ENCODE peak calls at places on chromosome 21, in five cellular contexts. I is H1, G is HCT116, U is K562, F is SK-N-SH. R is an unnamed sample.

GRCh38 chr21:40967771-40968170 is 120.8 kb upstream of the DSCAM start:
- DNase-seq in I (no peak), G (no peak), U (no peak), F (no peak), R (no peak)

GRCh38 chr21:45348591-45349327 is 56.2 kb upstream of the COL18A1 start:
- DNase-seq in I (no peak), G (no peak), U (no peak), F (no peak), R (no peak)

GRCh38 chr21:45994086-45994661 is 12.6 kb downstream of the COL6A1 start:
- DNase-seq in I (no peak), G (no peak), U (no peak), F (no peak), R (no peak)

GRCh38 chr21:46316708-46317324 is 6.9 kb downstream of the C21orf58 start:
- DNase-seq in I (no peak), G (no peak), U (no peak), F (no peak), R (no peak)

GRCh38 chr21:36966066-36966845 is at the start of gene HLCS:
- DNase-seq in I (peak), G (no peak), U (peak), F (peak), R (no peak)

GRCh38 chr21:18424250-18424649 is 20.7 kb upstream of the TMPRSS15 start:
- DNase-seq in I (no peak), G (no peak), U (no peak), F (no peak), R (no peak)

GRCh38 chr21:41142051-41142795 is 25.7 kb upstream of the BACE2 start:
- DNase-seq in I (no peak), G (no peak), U (no peak), F (no peak), R (no peak)

GRCh38 chr21:16455978-16456377 is 726.2 kb downstream of the USP25 start:
- DNase-seq in I (no peak), G (no peak), U (no peak), F (no peak), R (no peak)

GRCh38 chr21:46150073-46150472 is 5.3 kb downstream of the FTCD start:
- DNase-seq in I (no peak), G (no peak), U (no peak), F (no peak), R (no peak)

GRCh38 chr21:46437096-46437498 is 21.6 kb upstream of the DIP2A start:
- DNase-seq in I (no peak), G (no peak), U (no peak), F (no peak), R (no peak)

GRCh38 chr21:29182674-29183073 is 52.2 kb downstream of the MAP3K7CL start:
- DNase-seq in I (no peak), G (no peak), U (no peak), F (no peak), R (no peak)

GRCh38 chr21:38404134-38404533 is 94.1 kb downstream of the ERG start:
- DNase-seq in I (no peak), G (no peak), U (no peak), F (no peak), R (no peak)

GRCh38 chr21:41023936-41024335 is 144.0 kb upstream of the BACE2 start:
- DNase-seq in I (no peak), G (no peak), U (no peak), F (no peak), R (no peak)

GRCh38 chr21:28601708-28602107 is 391.0 kb downstream of the LTN1 start:
- DNase-seq in I (no peak), G (no peak), U (no peak), F (no peak), R (no peak)

GRCh38 chr21:45372732-45373355 is 32.1 kb upstream of the COL18A1 start:
- DNase-seq in I (no peak), G (no peak), U (no peak), F (no peak), R (no peak)

GRCh38 chr21:29529139-29529538 is 230.4 kb downstream of the BACH1 start:
- DNase-seq in I (no peak), G (no peak), U (no peak), F (no peak), R (no peak)

GRCh38 chr21:44012474-44013379 is 618 bp downstream of the TRAPPC10 start:
- DNase-seq in I (peak), G (no peak), U (peak), F (peak), R (no peak)

GRCh38 chr21:45636921-45637646 is 6.4 kb upstream of the PCBP3 start:
- DNase-seq in I (no peak), G (no peak), U (no peak), F (peak), R (no peak)

GRCh38 chr21:45270306-45270821 is 17.3 kb downstream of the POFUT2 start:
- DNase-seq in I (no peak), G (no peak), U (no peak), F (no peak), R (no peak)

GRCh38 chr21:46142581-46143473 is 12.6 kb downstream of the FTCD start:
- DNase-seq in I (no peak), G (no peak), U (no peak), F (no peak), R (no peak)

GRCh38 chr21:25995283-25995682 is 175.3 kb downstream of the APP start:
- DNase-seq in I (no peak), G (no peak), U (no peak), F (no peak), R (no peak)

GRCh38 chr21:41025057-41025390 is 142.9 kb upstream of the BACE2 start:
- DNase-seq in I (no peak), G (no peak), U (no peak), F (no peak), R (no peak)

GRCh38 chr21:21085206-21085605 is 87.0 kb downstream of the NCAM2 start:
- DNase-seq in I (no peak), G (no peak), U (no peak), F (no peak), R (no peak)

GRCh38 chr21:28822882-28823335 is 169.8 kb downstream of the LTN1 start:
- DNase-seq in I (no peak), G (no peak), U (no peak), F (peak), R (no peak)

GRCh38 chr21:20276377-20276776 is 721.8 kb upstream of the NCAM2 start:
- DNase-seq in I (no peak), G (no peak), U (no peak), F (no peak), R (no peak)

GRCh38 chr21:18545908-18546307 is 142.3 kb upstream of the TMPRSS15 start:
- DNase-seq in I (no peak), G (no peak), U (no peak), F (no peak), R (no peak)

GRCh38 chr21:40950970-40951369 is 104.0 kb upstream of the DSCAM start:
- DNase-seq in I (no peak), G (no peak), U (no peak), F (no peak), R (no peak)

GRCh38 chr21:23951251-23951650 is 1656.0 kb downstream of the MRPL39 start:
- DNase-seq in I (no peak), G (no peak), U (no peak), F (no peak), R (peak)

GRCh38 chr21:44874240-44874496 is 678 bp upstream of the PTTG1IP start:
- DNase-seq in I (no peak), G (no peak), U (no peak), F (peak), R (no peak)

DNA sequence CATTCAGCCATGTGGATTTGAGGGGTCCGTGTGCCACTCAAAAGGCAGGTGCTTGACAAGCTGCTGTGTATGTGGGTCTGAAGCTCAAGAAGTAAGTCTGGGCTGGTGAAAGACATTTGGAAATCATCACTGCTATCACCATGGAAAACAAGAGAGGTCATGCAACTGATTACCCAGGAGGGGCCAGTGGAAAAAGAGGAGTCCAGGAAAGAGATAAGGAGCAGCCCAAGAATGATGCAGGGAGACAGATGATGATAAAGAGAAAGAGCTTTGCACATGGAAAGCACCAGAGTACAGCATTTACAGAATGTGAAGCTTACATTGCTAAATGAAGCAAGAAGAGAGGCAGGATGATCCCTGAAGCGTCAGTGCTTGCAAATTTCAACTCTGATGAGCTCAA is 203.2 kb downstream of the SETD4 start:
- DNase-seq in I (no peak), G (no peak), U (no peak), F (no peak), R (no peak)
- TF ChIP-seq SIN3A in I (no peak), G (no peak), U (no peak), F (no peak), R (no peak)

DNA sequence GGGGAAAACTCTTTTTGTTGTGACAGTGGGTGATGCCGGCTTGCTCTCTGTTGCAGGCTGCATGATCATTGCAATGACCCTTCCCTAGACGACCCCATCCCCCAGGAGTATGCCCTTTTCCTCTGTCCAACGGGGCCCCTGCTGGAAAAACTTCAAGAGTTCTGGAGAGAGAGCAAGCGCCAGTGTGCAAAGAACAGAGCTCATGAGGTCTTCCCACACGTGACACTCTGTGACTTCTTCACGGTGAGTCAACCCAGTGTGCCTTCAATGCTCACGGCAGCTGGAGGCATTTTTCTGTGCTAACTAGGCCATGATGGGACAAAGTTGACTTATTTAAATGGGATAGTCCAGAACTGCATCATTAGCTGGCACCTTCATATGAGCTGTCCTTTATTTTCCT is 5.7 kb downstream of the UBASH3A start:
- DNase-seq in I (no peak), G (no peak), U (no peak), F (no peak), R (no peak)
- TF ChIP-seq SIN3A in I (no peak), G (no peak), U (no peak), F (no peak), R (no peak)

DNA sequence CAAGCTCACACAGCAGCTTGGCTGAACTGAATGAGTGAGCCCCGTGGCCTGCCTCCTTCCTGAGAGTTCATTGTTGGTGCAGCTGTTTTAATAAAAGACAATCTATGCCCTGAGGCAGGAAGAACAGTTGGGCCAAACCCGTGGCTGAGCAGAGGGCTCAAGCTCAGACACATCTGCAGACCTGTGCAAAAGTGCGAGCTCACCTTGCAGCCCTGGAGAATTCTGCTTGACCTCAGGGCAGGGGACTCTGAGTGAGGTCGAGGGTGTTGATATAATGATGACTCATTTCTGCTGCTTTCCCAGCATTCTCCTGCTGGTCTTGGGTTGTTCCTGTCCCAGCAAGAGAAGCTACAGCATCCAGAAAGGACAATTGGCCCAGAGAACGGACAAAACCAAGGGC is 61.0 kb downstream of the ATP5PO start:
- DNase-seq in I (no peak), G (no peak), U (peak), F (no peak), R (peak)
- TF ChIP-seq SIN3A in I (no peak), G (no peak), U (no peak), F (no peak), R (no peak)

DNA sequence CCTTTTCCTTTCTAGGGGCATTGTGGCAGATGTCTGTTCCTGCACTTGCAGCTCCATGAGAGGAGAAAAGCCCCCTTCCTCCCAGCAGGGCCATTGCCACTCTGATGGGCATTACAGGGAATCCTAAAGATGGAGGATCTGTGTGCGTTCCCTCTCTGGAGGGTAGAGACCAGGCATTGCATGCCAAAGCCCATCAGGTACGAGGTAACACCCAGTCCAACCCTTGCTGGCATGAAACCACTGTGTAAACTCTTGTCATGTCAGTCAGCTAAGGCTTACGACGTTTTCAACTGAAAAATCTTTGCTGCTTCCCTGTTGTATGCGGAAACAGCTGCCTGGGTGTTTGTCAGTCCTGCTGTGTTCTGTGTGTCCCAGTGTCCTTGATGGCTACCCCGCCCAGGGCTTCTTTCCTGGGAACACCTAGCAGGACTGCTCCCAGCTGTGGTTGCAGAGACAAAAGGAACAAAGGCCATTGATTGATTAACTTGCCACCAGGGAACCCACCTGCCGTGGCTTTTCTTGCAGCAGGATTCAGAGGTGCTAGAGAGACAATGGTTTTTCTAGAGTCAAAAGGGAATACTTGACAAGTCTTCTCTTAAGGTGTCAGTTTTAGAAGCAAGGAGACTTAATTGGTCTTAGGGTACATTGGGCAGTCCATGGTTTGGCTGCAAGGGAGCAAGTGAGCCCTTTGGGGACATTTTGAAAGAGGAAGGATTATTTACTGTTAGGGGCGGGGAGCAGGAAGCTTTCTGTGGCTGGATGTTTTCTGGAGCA is 24.6 kb downstream of the B3GALT5 start:
- DNase-seq in I (no peak), G (no peak), U (no peak), F (no peak), R (no peak)
- TF ChIP-seq SIN3A in I (no peak), G (no peak), U (no peak), F (no peak), R (no peak)

GRCh38 chr21:30605968-30606367 is 5.1 kb downstream of the KRTAP22-1 start:
- DNase-seq in I (no peak), G (no peak), U (no peak), F (no peak), R (no peak)
- TF ChIP-seq SIN3A in I (no peak), G (no peak), U (no peak), F (no peak), R (no peak)

DNA sequence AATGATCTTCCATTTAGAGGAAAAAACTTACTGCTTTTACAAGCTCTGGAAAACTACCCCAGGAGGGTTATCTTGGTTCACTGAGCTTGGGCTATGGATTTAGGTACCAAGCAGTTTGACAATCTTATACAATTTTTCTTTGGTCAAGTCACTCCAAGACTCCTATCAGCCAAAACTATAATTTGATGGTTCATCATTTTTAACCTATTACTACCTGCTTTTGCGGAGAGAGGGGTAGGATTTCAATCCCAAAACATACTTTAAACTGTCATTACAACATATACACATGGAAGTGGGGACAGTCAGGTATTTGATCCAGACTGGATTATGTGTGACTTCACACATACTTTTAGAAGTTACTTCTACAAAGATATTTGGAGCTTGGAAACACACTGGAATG is 71.8 kb downstream of the RUNX1 start:
- DNase-seq in I (no peak), G (no peak), U (no peak), F (no peak), R (no peak)
- TF ChIP-seq SIN3A in I (no peak), G (no peak), U (no peak), F (no peak), R (no peak)

DNA sequence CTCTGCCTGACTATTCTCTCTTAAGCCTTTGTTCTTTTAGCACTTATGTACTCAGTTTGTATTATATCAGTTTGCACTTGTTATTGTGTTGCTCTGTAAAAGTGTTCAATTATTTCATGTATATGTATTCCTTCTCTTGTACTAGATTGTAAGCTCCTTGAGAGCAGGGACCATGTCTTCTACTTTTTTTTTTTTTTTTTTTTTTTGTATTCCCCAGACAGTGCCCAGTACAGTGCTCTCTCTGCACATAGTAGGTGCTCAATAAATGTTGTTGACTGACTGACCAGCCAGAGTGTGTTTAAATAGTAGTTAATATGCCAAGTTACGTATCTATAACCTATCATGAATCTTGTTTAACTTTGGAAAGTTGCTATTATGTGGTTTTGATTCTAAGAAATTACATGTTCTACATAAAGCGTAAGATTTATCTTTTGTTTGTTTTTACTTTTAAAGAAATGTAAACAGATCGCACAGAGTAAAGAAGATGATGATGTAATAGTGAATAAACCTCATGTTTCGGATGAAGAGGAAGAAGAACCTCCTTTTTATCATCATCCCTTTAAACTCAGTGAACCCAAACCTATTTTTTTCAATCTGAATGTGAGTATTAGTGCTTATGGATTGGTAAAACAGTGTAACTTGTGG is 16.1 kb downstream of the SON start:
- DNase-seq in I (no peak), G (no peak), U (no peak), F (no peak), R (no peak)
- TF ChIP-seq SIN3A in I (no peak), G (no peak), U (no peak), F (no peak), R (no peak)

GRCh38 chr21:27112186-27112585 is 145.3 kb upstream of the ADAMTS5 start:
- DNase-seq in I (no peak), G (no peak), U (no peak), F (no peak), R (no peak)

GRCh38 chr21:27110956-27111355 is 144.1 kb upstream of the ADAMTS5 start:
- DNase-seq in I (no peak), G (no peak), U (no peak), F (no peak), R (no peak)

GRCh38 chr21:27104749-27105439 is 138.0 kb upstream of the ADAMTS5 start:
- DNase-seq in I (no peak), G (no peak), U (no peak), F (no peak), R (no peak)

GRCh38 chr21:27108228-27108627 is 141.3 kb upstream of the ADAMTS5 start:
- DNase-seq in I (no peak), G (no peak), U (no peak), F (peak), R (no peak)
- TF ChIP-seq SIN3A in I (no peak), G (no peak), U (no peak), F (peak), R (no peak)

GRCh38 chr21:14493731-14494130 is 52.4 kb downstream of the SAMSN1 start:
- DNase-seq in I (no peak), G (no peak), U (no peak), F (no peak), R (no peak)

GRCh38 chr21:14492890-14493289 is 53.2 kb downstream of the SAMSN1 start:
- DNase-seq in I (no peak), G (no peak), U (no peak), F (no peak), R (no peak)

GRCh38 chr21:14487490-14488432 is 58.4 kb downstream of the SAMSN1 start:
- DNase-seq in I (no peak), G (no peak), U (no peak), F (no peak), R (no peak)

GRCh38 chr21:14488805-14489204 is 57.3 kb downstream of the SAMSN1 start:
- DNase-seq in I (no peak), G (no peak), U (no peak), F (no peak), R (no peak)

DNA sequence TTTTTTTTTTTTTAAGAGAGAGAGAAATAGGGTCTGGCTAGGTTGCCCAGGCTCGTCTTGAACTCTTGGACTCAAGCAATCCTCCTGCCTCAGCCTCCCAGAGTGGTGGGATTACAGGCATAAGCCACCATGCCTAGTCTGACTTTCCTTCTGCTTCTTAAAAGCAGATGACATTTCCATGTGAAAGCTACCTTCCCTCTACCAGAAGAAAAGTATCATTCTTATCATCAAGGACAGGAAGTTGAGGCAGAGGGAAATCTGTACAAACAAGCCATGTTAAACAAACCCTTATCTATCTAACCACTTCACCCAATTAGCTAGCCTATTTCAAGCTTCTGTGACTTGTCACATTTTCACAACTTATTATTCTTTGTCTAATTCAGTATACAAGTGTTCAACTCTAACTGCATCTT is 54.8 kb downstream of the SAMSN1 start:
- DNase-seq in I (no peak), G (no peak), U (peak), F (no peak), R (no peak)
- TF ChIP-seq SIN3A in I (no peak), G (no peak), U (no peak), F (no peak), R (no peak)

GRCh38 chr21:34705032-34705431 is 36.2 kb downstream of the CLIC6 start:
- DNase-seq in I (no peak), G (no peak), U (no peak), F (no peak), R (no peak)
- TF ChIP-seq SIN3A in I (no peak), G (no peak), U (no peak), F (no peak), R (no peak)

R was measured in Panc1.